ENCODE peak calls at places on chromosome 19, in five cellular contexts. I, O, T, K and R are unnamed samples.

GRCh38 chr19:17346109-17346671 is 8.8 kb downstream of the GTPBP3 start:
- DNase-seq in I (peak), O (peak), T (peak), K (peak), R (peak)

GRCh38 chr19:17332677-17333581 is 1.7 kb downstream of the ANO8 start:
- DNase-seq in I (peak), O (peak), T (peak), K (peak), R (peak)

GRCh38 chr19:28424041-28424440 is 788.9 kb downstream of the UQCRFS1 start:
- DNase-seq in I (no peak), O (no peak), T (no peak), K (no peak), R (no peak)

GRCh38 chr19:12995596-12996541 is 594 bp downstream of the NFIX start:
- DNase-seq in I (no peak), O (peak), T (peak), K (no peak), R (peak)

GRCh38 chr19:14381689-14382474 is 638 bp downstream of the ADGRE5 start:
- DNase-seq in I (peak), O (peak), T (peak), K (peak), R (no peak)

GRCh38 chr19:6417713-6418561 is 6.7 kb downstream of the KHSRP start:
- DNase-seq in I (peak), O (peak), T (peak), K (no peak), R (peak)

GRCh38 chr19:3220576-3220975 is 3.9 kb upstream of the CELF5 start:
- DNase-seq in I (no peak), O (no peak), T (no peak), K (no peak), R (no peak)

GRCh38 chr19:44758596-44758995 is 10.1 kb downstream of the BCL3 start:
- DNase-seq in I (no peak), O (peak), T (no peak), K (no peak), R (no peak)

GRCh38 chr19:39846678-39847486 is 703 bp upstream of the FBL start:
- DNase-seq in I (no peak), O (peak), T (no peak), K (no peak), R (peak)

GRCh38 chr19:5057860-5058259 is 88.9 kb downstream of the KDM4B start:
- DNase-seq in I (peak), O (peak), T (peak), K (no peak), R (peak)

GRCh38 chr19:2974342-2974932 is 2.9 kb upstream of the TLE6 start:
- DNase-seq in I (no peak), O (peak), T (peak), K (no peak), R (peak)

GRCh38 chr19:50858896-50859295 is 4.2 kb downstream of the KLK3 start:
- DNase-seq in I (no peak), O (no peak), T (no peak), K (no peak), R (no peak)

GRCh38 chr19:19366691-19367396 is 38.6 kb upstream of the GATAD2A start:
- DNase-seq in I (peak), O (peak), T (peak), K (peak), R (peak)

GRCh38 chr19:5055457-5055776 is 86.5 kb downstream of the KDM4B start:
- DNase-seq in I (no peak), O (no peak), T (no peak), K (no peak), R (no peak)

GRCh38 chr19:55962186-55962585 is 14.6 kb downstream of the NLRP8 start:
- DNase-seq in I (no peak), O (no peak), T (no peak), K (no peak), R (no peak)

GRCh38 chr19:13723206-13723605 is 41.1 kb upstream of the MRI1 start:
- DNase-seq in I (no peak), O (peak), T (peak), K (no peak), R (peak)

GRCh38 chr19:13846533-13847032 is 30.4 kb upstream of the NANOS3 start:
- DNase-seq in I (peak), O (peak), T (peak), K (peak), R (peak)

GRCh38 chr19:39236527-39236926 is 8.3 kb downstream of the IFNL3 start:
- DNase-seq in I (no peak), O (no peak), T (no peak), K (peak), R (no peak)

GRCh38 chr19:18197306-18197705 is 4.3 kb downstream of the MPV17L2 start:
- DNase-seq in I (no peak), O (no peak), T (no peak), K (no peak), R (no peak)

GRCh38 chr19:49824662-49825061 is 6.6 kb downstream of the MED25 start:
- DNase-seq in I (no peak), O (no peak), T (no peak), K (no peak), R (no peak)

GRCh38 chr19:900302-901111 is 7.2 kb downstream of the RNU6-9 start:
- DNase-seq in I (no peak), O (no peak), T (no peak), K (peak), R (no peak)

GRCh38 chr19:7647156-7647555 is 10.2 kb downstream of the STXBP2 start:
- DNase-seq in I (no peak), O (no peak), T (no peak), K (no peak), R (no peak)

GRCh38 chr19:58154287-58154678 is 3.7 kb upstream of the ZNF329 start:
- DNase-seq in I (peak), O (peak), T (peak), K (peak), R (peak)

GRCh38 chr19:40521276-40521675 is 54.5 kb downstream of the SPTBN4 start:
- DNase-seq in I (peak), O (peak), T (peak), K (no peak), R (peak)

GRCh38 chr19:30221176-30221575 is 151.0 kb upstream of the ZNF536 start:
- DNase-seq in I (no peak), O (no peak), T (no peak), K (no peak), R (no peak)

GRCh38 chr19:11570039-11570462 is 7.4 kb downstream of the ACP5 start:
- DNase-seq in I (no peak), O (no peak), T (no peak), K (no peak), R (no peak)

GRCh38 chr19:8069116-8069973 is 16.8 kb downstream of the CCL25 start:
- DNase-seq in I (no peak), O (no peak), T (no peak), K (no peak), R (no peak)

GRCh38 chr19:3034845-3035541 is 5.9 kb upstream of the TLE2 start:
- DNase-seq in I (peak), O (peak), T (peak), K (no peak), R (peak)

GRCh38 chr19:4717191-4717965 is 6.3 kb downstream of the DPP9 start:
- DNase-seq in I (peak), O (peak), T (peak), K (no peak), R (peak)

GRCh38 chr19:51948979-51949378 is 21.7 kb downstream of the ZNF613 start:
- DNase-seq in I (peak), O (peak), T (peak), K (no peak), R (peak)

GRCh38 chr19:51944798-51945552 is 17.7 kb downstream of the ZNF613 start:
- DNase-seq in I (no peak), O (no peak), T (no peak), K (no peak), R (peak)

GRCh38 chr19:51946602-51947001 is 19.3 kb downstream of the ZNF613 start:
- DNase-seq in I (no peak), O (no peak), T (no peak), K (no peak), R (no peak)
- H3K4me3 ChIP-seq in I (no peak), O (no peak), T (no peak), K (no peak), R (no peak)

GRCh38 chr19:54955356-54955755 is 8.0 kb upstream of the NLRP7 start:
- DNase-seq in I (peak), O (no peak), T (no peak), K (no peak), R (peak)
- H3K4me3 ChIP-seq in I (no peak), O (no peak), T (no peak), K (no peak), R (no peak)

GRCh38 chr19:15450528-15450890 is 753 bp upstream of the WIZ start:
- DNase-seq in I (no peak), O (no peak), T (no peak), K (no peak), R (no peak)

GRCh38 chr19:15448014-15448777 is 1.6 kb downstream of the WIZ start:
- DNase-seq in I (no peak), O (no peak), T (no peak), K (no peak), R (no peak)

GRCh38 chr19:15452111-15453047 is 2.6 kb upstream of the WIZ start:
- DNase-seq in I (peak), O (peak), T (peak), K (no peak), R (peak)

GRCh38 chr19:15448778-15449619 is 757 bp downstream of the WIZ start:
- DNase-seq in I (no peak), O (peak), T (peak), K (no peak), R (no peak)

GRCh38 chr19:15449620-15450527 is at the start of gene WIZ:
- DNase-seq in I (peak), O (peak), T (peak), K (peak), R (peak)
- H3K4me3 ChIP-seq in I (peak), O (peak), T (peak), K (no peak), R (peak)

GRCh38 chr19:54364775-54365257 is at the start of gene LAIR1:
- DNase-seq in I (no peak), O (peak), T (no peak), K (no peak), R (no peak)
- H3K4me3 ChIP-seq in I (no peak), O (no peak), T (no peak), K (peak), R (no peak)

GRCh38 chr19:43662487-43662886 is 7.5 kb downstream of the PLAUR start:
- DNase-seq in I (no peak), O (peak), T (peak), K (no peak), R (peak)
- H3K4me3 ChIP-seq in I (no peak), O (no peak), T (no peak), K (no peak), R (no peak)

DNA sequence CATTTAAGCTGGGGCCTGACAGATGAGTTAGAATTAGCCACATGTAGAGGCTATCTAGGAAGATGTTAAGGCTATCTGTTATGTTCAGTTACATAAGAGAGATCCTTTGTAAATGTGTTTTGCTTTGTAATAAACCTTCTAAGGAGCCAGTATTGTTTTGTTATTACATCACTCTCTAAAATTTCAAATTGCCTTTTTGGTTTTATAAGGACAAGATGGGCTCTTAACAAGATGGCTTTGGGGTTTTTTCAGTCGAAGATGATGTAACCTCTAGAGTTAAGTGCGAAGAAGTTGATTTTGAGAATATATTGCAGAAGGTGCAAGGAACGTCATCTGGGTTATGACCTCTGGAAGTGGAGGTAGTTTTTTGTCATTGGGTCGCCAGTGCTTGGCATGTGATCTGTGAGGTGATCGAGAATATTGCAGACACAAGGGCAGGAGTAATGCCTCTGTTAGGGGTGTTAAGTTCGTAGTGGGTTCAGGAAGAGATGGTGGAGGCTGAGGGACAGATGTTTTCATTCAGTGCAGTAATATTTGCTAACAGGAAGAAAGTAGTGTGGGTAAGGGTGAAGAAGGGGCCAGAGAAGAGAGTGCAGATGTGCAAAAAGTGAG is 12.7 kb downstream of the LSM14A start:
- DNase-seq in I (no peak), O (peak), T (peak), K (no peak), R (peak)
- H3K4me3 ChIP-seq in I (no peak), O (no peak), T (no peak), K (no peak), R (no peak)